ENCODE peak calls at places on chromosome 21, in eight cellular contexts. R is thyroid gland, X is IMR-90, O is K562, L is ovary, F is tibial nerve, U is body of pancreas, N is H1. Y is an unnamed sample.

GRCh38 chr21:32921632-32922230 is 104.0 kb upstream of the OLIG2 start:
- DNase-seq in X (peak), O (peak), R (no peak), N (peak), U (peak), F (no peak), L (no peak), Y (peak)

GRCh38 chr21:32940079-32941014 is 85.4 kb upstream of the OLIG2 start:
- DNase-seq in F (no peak), R (peak), L (no peak), N (no peak), O (peak), X (peak), U (peak), Y (peak)

GRCh38 chr21:45570826-45571601 is 28.8 kb upstream of the SLC19A1 start:
- DNase-seq in F (no peak), N (no peak), R (peak), L (no peak), O (no peak), X (peak), U (no peak), Y (no peak)

GRCh38 chr21:30044447-30045064 is 104.8 kb upstream of the GRIK1 start:
- DNase-seq in U (peak), R (no peak), N (no peak), X (peak), L (no peak), F (no peak), O (peak), Y (no peak)

GRCh38 chr21:39316729-39317128 is 3.3 kb upstream of the BRWD1 start:
- DNase-seq in U (no peak), O (no peak), L (no peak), F (no peak), N (no peak), X (no peak), R (no peak), Y (no peak)

GRCh38 chr21:15669247-15669646 is 60.5 kb upstream of the USP25 start:
- DNase-seq in L (no peak), O (no peak), R (no peak), F (no peak), N (no peak), U (no peak), X (peak), Y (no peak)

GRCh38 chr21:35616090-35616489 is 444.2 kb downstream of the SETD4 start:
- DNase-seq in O (no peak), R (no peak), U (no peak), N (no peak), F (no peak), X (peak), L (no peak), Y (no peak)

GRCh38 chr21:26587621-26588260 is 14.7 kb upstream of the CYYR1 start:
- DNase-seq in O (no peak), N (no peak), F (no peak), U (no peak), X (peak), L (no peak), R (no peak), Y (no peak)

GRCh38 chr21:45868086-45868485 is 113.5 kb upstream of the COL6A1 start:
- DNase-seq in R (no peak), L (no peak), F (no peak), O (no peak), N (no peak), X (no peak), U (no peak), Y (no peak)

GRCh38 chr21:45403133-45403824 is 1.7 kb upstream of the COL18A1 start:
- DNase-seq in F (no peak), X (no peak), O (no peak), L (no peak), N (no peak), U (peak), R (no peak), Y (no peak)

GRCh38 chr21:16124397-16125130 is 394.8 kb downstream of the USP25 start:
- DNase-seq in X (peak), U (no peak), R (peak), L (peak), F (no peak), N (no peak), O (no peak), Y (no peak)

GRCh38 chr21:29511076-29511475 is 212.4 kb downstream of the BACH1 start:
- DNase-seq in F (no peak), U (no peak), R (no peak), L (no peak), N (no peak), O (no peak), X (no peak), Y (no peak)

GRCh38 chr21:46308431-46308830 is 15.2 kb downstream of the C21orf58 start:
- DNase-seq in R (no peak), N (no peak), L (no peak), X (no peak), F (no peak), U (no peak), O (no peak), Y (no peak)

GRCh38 chr21:45988366-45989347 is 7.1 kb downstream of the COL6A1 start:
- DNase-seq in R (no peak), F (peak), O (no peak), X (no peak), U (no peak), L (peak), N (no peak), Y (no peak)

GRCh38 chr21:21632926-21633325 is 634.7 kb downstream of the NCAM2 start:
- DNase-seq in U (no peak), X (no peak), F (no peak), O (no peak), R (no peak), L (no peak), N (no peak), Y (no peak)

GRCh38 chr21:39232926-39233325 is 49.7 kb upstream of the PSMG1 start:
- DNase-seq in N (no peak), F (no peak), O (no peak), U (no peak), R (no peak), X (peak), L (no peak), Y (no peak)

GRCh38 chr21:38807987-38808386 is 2.3 kb downstream of the ETS2 start:
- DNase-seq in R (no peak), O (no peak), X (peak), L (no peak), U (no peak), F (no peak), N (no peak), Y (no peak)

GRCh38 chr21:15520811-15521643 is 208.8 kb upstream of the USP25 start:
- DNase-seq in L (no peak), R (no peak), F (no peak), X (peak), O (no peak), U (no peak), N (no peak), Y (no peak)

GRCh38 chr21:45000637-45001133 is 60.9 kb downstream of the SLX9 start:
- DNase-seq in X (no peak), R (no peak), N (no peak), O (no peak), U (no peak), F (no peak), L (no peak), Y (no peak)

GRCh38 chr21:38440746-38441145 is 57.5 kb downstream of the ERG start:
- DNase-seq in F (no peak), L (no peak), R (no peak), N (no peak), U (no peak), O (peak), X (peak), Y (peak)

GRCh38 chr21:39134288-39134810 is 48.9 kb downstream of the PSMG1 start:
- DNase-seq in L (no peak), R (no peak), X (no peak), F (no peak), U (no peak), N (no peak), O (no peak), Y (no peak)

GRCh38 chr21:21971384-21971783 is 973.2 kb downstream of the NCAM2 start:
- DNase-seq in F (no peak), L (no peak), N (no peak), U (no peak), X (no peak), O (no peak), R (no peak), Y (no peak)

GRCh38 chr21:14603202-14603601 is 57.1 kb upstream of the SAMSN1 start:
- DNase-seq in L (no peak), R (no peak), N (no peak), U (no peak), O (no peak), X (peak), F (no peak), Y (peak)

GRCh38 chr21:29568020-29568419 is 269.3 kb downstream of the BACH1 start:
- DNase-seq in N (no peak), O (no peak), U (no peak), X (no peak), R (no peak), F (no peak), L (no peak), Y (no peak)

GRCh38 chr21:32508558-32508957 is 76.8 kb downstream of the TCP10L start:
- DNase-seq in O (no peak), R (no peak), F (no peak), U (no peak), L (no peak), N (no peak), X (no peak), Y (no peak)

GRCh38 chr21:45330075-45330781 is 42.5 kb upstream of the POFUT2 start:
- DNase-seq in U (peak), N (peak), X (peak), R (peak), L (peak), F (no peak), O (no peak), Y (peak)

GRCh38 chr21:38817371-38818335 is 11.9 kb downstream of the ETS2 start:
- DNase-seq in F (no peak), R (peak), X (peak), O (no peak), N (no peak), U (no peak), L (no peak), Y (peak)

GRCh38 chr21:46097826-46098286 is at the start of gene COL6A2:
- DNase-seq in L (peak), N (peak), O (peak), R (peak), F (no peak), X (peak), U (peak), Y (peak)

GRCh38 chr21:34243562-34243961 is 120.2 kb upstream of the KCNE2 start:
- DNase-seq in O (peak), R (peak), N (no peak), L (no peak), X (peak), F (no peak), U (peak), Y (peak)

GRCh38 chr21:26546698-26547097 is 26.4 kb downstream of the CYYR1 start:
- DNase-seq in L (no peak), F (no peak), O (no peak), R (no peak), N (no peak), U (no peak), X (no peak), Y (no peak)

GRCh38 chr21:46158666-46159300 is 3.4 kb upstream of the FTCD start:
- DNase-seq in R (no peak), X (no peak), N (no peak), U (peak), F (no peak), L (no peak), O (no peak), Y (no peak)

GRCh38 chr21:16640297-16641027 is 872.4 kb upstream of the CXADR start:
- DNase-seq in F (no peak), N (no peak), L (no peak), X (no peak), R (no peak), U (no peak), O (no peak), Y (no peak)

GRCh38 chr21:32604484-32604883 is 7.7 kb downstream of the CFAP298 start:
- DNase-seq in R (no peak), X (no peak), L (no peak), O (no peak), N (peak), U (no peak), F (no peak), Y (no peak)

GRCh38 chr21:14418920-14419319 is 36.0 kb upstream of the HSPA13 start:
- DNase-seq in U (no peak), F (no peak), X (no peak), L (no peak), O (no peak), R (no peak), N (no peak), Y (no peak)

GRCh38 chr21:38942617-38943245 is 137.0 kb downstream of the ETS2 start:
- DNase-seq in R (no peak), N (no peak), O (no peak), F (no peak), L (no peak), X (no peak), U (no peak), Y (no peak)

GRCh38 chr21:43917515-43918384 is 52.7 kb downstream of the AGPAT3 start:
- DNase-seq in O (peak), U (peak), L (no peak), X (no peak), N (no peak), R (peak), F (no peak), Y (no peak)

GRCh38 chr21:43918385-43918947 is 53.4 kb downstream of the AGPAT3 start:
- DNase-seq in R (no peak), N (no peak), F (no peak), O (no peak), U (no peak), L (no peak), X (no peak), Y (no peak)

GRCh38 chr21:43916076-43916475 is 51.1 kb downstream of the AGPAT3 start:
- DNase-seq in R (no peak), F (no peak), N (no peak), X (no peak), U (peak), O (peak), L (no peak), Y (no peak)

GRCh38 chr21:43919283-43919682 is 54.3 kb downstream of the AGPAT3 start:
- DNase-seq in X (no peak), R (no peak), L (no peak), N (no peak), F (no peak), O (no peak), U (no peak), Y (no peak)

GRCh38 chr21:43916691-43917514 is 51.9 kb downstream of the AGPAT3 start:
- DNase-seq in O (peak), L (no peak), U (no peak), F (no peak), N (no peak), X (peak), R (peak), Y (no peak)
- TF ChIP-seq POLR2A in O (peak), L (no peak), U (no peak), F (no peak), N (no peak), X (no peak), R (no peak), Y (no peak)

DNA sequence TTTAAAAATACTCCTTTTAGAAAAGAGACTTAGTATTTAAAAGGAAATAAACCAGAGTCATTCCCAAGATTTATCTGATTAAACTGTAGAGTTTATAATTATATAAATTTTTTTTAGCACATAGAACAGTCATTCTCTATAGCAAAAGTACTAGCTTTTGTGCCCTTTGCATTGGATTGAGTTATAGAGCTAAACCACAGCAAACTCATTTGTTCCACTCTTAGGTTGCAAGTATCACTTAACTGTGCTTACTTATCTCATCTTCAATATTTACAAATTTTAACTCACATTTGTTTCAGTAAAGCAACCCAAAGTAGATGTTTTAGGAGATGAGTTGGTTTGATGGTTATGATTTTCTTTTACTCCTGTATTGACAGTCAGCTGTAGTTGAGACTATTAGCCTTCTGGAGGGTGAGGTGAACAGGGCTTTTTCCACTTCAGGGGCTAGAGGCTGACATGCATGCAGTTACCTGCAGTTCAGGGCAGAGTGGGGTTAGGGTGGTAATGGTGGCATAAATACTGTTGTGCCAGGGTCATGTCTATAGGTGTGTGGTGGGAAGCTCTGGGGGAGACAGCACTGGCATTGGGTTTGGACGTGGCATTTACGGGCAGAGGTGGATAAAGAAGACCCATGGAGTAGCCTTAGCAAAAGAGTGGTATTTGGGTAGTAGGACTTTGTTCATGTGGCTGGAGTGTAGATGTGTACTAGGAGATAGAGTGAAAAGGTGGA is 42.1 kb downstream of the DYRK1A start:
- DNase-seq in L (no peak), F (no peak), X (no peak), O (no peak), N (no peak), U (no peak), R (no peak), Y (no peak)
- TF ChIP-seq POLR2A in L (no peak), F (no peak), X (no peak), O (no peak), N (no peak), U (no peak), R (no peak), Y (no peak)

GRCh38 chr21:42426424-42426823 is 22.7 kb downstream of the UBASH3A start:
- DNase-seq in L (no peak), O (no peak), F (no peak), X (no peak), R (no peak), N (no peak), U (peak), Y (no peak)

GRCh38 chr21:42424848-42425602 is 21.3 kb downstream of the UBASH3A start:
- DNase-seq in N (no peak), U (no peak), O (no peak), X (no peak), L (no peak), R (no peak), F (no peak), Y (no peak)

GRCh38 chr21:42426876-42427480 is 23.3 kb downstream of the UBASH3A start:
- DNase-seq in N (no peak), R (no peak), O (no peak), X (no peak), U (no peak), F (no peak), L (no peak), Y (no peak)

GRCh38 chr21:42423685-42424084 is 20.0 kb downstream of the UBASH3A start:
- DNase-seq in O (no peak), L (no peak), U (no peak), F (no peak), R (no peak), X (no peak), N (no peak), Y (no peak)

GRCh38 chr21:42425603-42425985 is 21.9 kb downstream of the UBASH3A start:
- DNase-seq in O (no peak), F (no peak), L (no peak), X (no peak), R (no peak), N (no peak), U (no peak), Y (no peak)
- TF ChIP-seq POLR2A in O (no peak), F (no peak), L (no peak), X (no peak), R (no peak), N (no peak), U (no peak), Y (no peak)

DNA sequence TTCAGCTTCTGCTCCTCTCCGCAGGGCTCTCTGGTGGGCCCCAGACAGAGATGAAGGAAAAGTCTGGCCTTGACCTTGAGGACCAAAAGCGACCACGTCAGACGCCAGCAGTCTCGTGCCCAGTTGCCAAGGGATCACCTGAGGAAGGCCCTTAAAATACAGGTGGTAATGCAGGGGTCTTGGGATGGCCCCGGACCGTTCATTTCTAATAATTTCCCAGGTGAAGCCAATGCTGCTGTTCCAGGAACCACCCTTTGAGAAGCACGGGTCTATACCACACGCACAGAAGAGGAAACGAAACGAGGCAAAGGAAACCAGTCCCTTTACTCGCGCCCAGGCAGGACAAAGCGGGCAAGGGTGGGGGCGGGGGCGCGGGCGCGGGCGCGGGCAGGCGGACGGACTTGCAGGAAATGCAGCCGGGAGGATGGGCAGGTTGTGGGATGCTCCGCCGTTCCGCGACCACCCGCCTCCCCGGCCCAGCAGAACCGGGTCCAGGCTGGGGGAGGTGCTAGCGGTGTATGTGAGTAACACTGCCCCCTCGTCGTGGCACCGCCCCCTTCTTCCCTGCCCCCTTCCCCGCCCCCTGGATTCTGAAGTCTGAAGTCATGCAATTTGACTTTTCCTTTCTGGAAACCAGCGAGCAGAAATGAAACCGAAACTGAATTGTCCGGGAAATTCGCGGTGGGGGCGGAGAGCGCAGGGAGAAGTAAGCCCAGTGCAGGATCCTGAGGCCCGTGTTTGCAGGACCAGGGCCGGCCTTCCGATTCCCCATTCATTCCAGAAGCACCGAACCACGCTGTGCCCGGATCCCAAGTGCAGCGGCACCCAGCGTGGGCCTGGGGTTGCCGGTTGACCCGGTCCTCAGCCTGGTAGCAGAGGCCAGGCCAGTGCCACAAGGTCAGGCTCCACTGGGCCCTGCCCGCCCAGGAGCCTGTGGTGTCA is 5.8 kb upstream of the MX1 start:
- DNase-seq in L (peak), N (peak), O (peak), U (peak), R (peak), F (peak), X (peak), Y (peak)
- TF ChIP-seq POLR2A in L (no peak), N (no peak), O (no peak), U (peak), R (peak), F (peak), X (no peak), Y (peak)